ENCODE peak calls at places on chromosomes 6 and 20, in eight cellular contexts. F is stimulated activated CD4-positive, alpha-beta T cell treated with anti-CD3 and anti-CD28 coated beads, TNF-alpha, amount 100 ng/mL, for 4 hours; S is NCI-H187 treated with DMSO at 0.1 percent for 48 hours; X is GM03348; P is ELF-1; L is activated gamma-delta T cell; Y is fibroblast of lung; V is T1000. C is an unnamed sample.
A peak's percentile ranks its signal among the peaks of the same experiment; 100 is the strongest.

GRCh38 chr20:37383229-37383989 is 37.5 kb downstream of the SRC start:
- DNase-seq in F (no peak), S (no peak), X (no peak), P (no peak), L (no peak), Y (peak; percentile 72), V (no peak), C (no peak)

GRCh38 chr6:107689190-107689589 is 134.9 kb downstream of the SCML4 start:
- DNase-seq in F (no peak), S (peak; percentile 39), X (no peak), P (no peak), L (no peak), Y (no peak), V (no peak), C (no peak)

GRCh38 chr6:44590471-44590870 is 203.0 kb downstream of the CDC5L start:
- DNase-seq in F (no peak), S (no peak), X (no peak), P (no peak), L (no peak), Y (no peak), V (no peak), C (no peak)

GRCh38 chr6:121652726-121653623 is 217.5 kb downstream of the GJA1 start:
- DNase-seq in F (no peak), S (no peak), X (peak; percentile 67), P (no peak), L (no peak), Y (peak; percentile 81), V (no peak), C (peak; percentile 25)

GRCh38 chr20:23305098-23305497 is 45.5 kb upstream of the NXT1 start:
- DNase-seq in F (no peak), S (no peak), X (peak; percentile 80), P (no peak), L (no peak), Y (peak; percentile 45), V (no peak), C (no peak)

GRCh38 chr20:3786665-3787639 is at the start of gene CENPB:
- DNase-seq in F (peak; percentile 79), S (peak; percentile 47), X (peak; percentile 97), P (peak; percentile 80), L (peak; percentile 87), Y (peak; percentile 71), V (peak; percentile 80), C (peak; percentile 91)

GRCh38 chr6:166927942-166928643 is 28.3 kb downstream of the RNASET2 start:
- DNase-seq in F (no peak), S (no peak), X (no peak), P (no peak), L (no peak), Y (no peak), V (no peak), C (no peak)

GRCh38 chr20:5569021-5569420 is 181.2 kb upstream of the SHLD1 start:
- DNase-seq in F (peak; percentile 18), S (no peak), X (peak; percentile 22), P (no peak), L (no peak), Y (peak; percentile 18), V (no peak), C (no peak)

GRCh38 chr6:55670850-55671413 is 91.9 kb upstream of the HMGCLL1 start:
- DNase-seq in F (no peak), S (no peak), X (no peak), P (no peak), L (no peak), Y (no peak), V (no peak), C (no peak)

GRCh38 chr20:48722737-48723191 is 105.0 kb downstream of the PREX1 start:
- DNase-seq in F (no peak), S (no peak), X (peak; percentile 40), P (no peak), L (no peak), Y (peak; percentile 50), V (peak; percentile 69), C (no peak)

C was measured in left cardiac atrium.